ENCODE peak calls at places on chromosomes 11 and 22, in seven cellular contexts. One of them, this sample, is unnamed.

GRCh38 chr11:66848671-66849500 is 5.6 kb downstream of the RCE1 start:
- DNase-seq in uterus: peak
- DNase-seq in activated CD4-positive, alpha-beta T cell treated with anti-CD3 and anti-CD28 coated beads for 24 hours: no peak
- DNase-seq in T47D: no peak
- DNase-seq in NCI-H1694 treated with DMSO at 0.1 percent for 48 hours: no peak
- DNase-seq in coronary artery: peak
- DNase-seq in AG04450: no peak
- DNase-seq in this sample: no peak

GRCh38 chr22:39710380-39711117 is 140.0 kb downstream of the CACNA1I start:
- DNase-seq in uterus: no peak
- DNase-seq in T47D: no peak
- DNase-seq in NCI-H1694 treated with DMSO at 0.1 percent for 48 hours: no peak
- DNase-seq in activated CD4-positive, alpha-beta T cell treated with anti-CD3 and anti-CD28 coated beads for 24 hours: no peak
- DNase-seq in AG04450: no peak
- DNase-seq in coronary artery: no peak
- DNase-seq in this sample: no peak

GRCh38 chr22:43183496-43184263 is 3.3 kb downstream of the TTLL12 start:
- DNase-seq in uterus: no peak
- DNase-seq in activated CD4-positive, alpha-beta T cell treated with anti-CD3 and anti-CD28 coated beads for 24 hours: no peak
- DNase-seq in NCI-H1694 treated with DMSO at 0.1 percent for 48 hours: no peak
- DNase-seq in AG04450: no peak
- DNase-seq in coronary artery: no peak
- DNase-seq in T47D: no peak
- DNase-seq in this sample: no peak

GRCh38 chr11:103601230-103601846 is 435.1 kb upstream of the DDI1 start:
- DNase-seq in coronary artery: no peak
- DNase-seq in NCI-H1694 treated with DMSO at 0.1 percent for 48 hours: peak
- DNase-seq in uterus: no peak
- DNase-seq in T47D: peak
- DNase-seq in activated CD4-positive, alpha-beta T cell treated with anti-CD3 and anti-CD28 coated beads for 24 hours: no peak
- DNase-seq in AG04450: peak
- DNase-seq in this sample: no peak

GRCh38 chr22:22896601-22897000 is 9.0 kb downstream of the IGLL5 start:
- DNase-seq in coronary artery: no peak
- DNase-seq in activated CD4-positive, alpha-beta T cell treated with anti-CD3 and anti-CD28 coated beads for 24 hours: no peak
- DNase-seq in NCI-H1694 treated with DMSO at 0.1 percent for 48 hours: no peak
- DNase-seq in T47D: no peak
- DNase-seq in AG04450: no peak
- DNase-seq in uterus: no peak
- DNase-seq in this sample: no peak

GRCh38 chr22:35192121-35192918 is 65.0 kb upstream of the HMGXB4 start:
- DNase-seq in activated CD4-positive, alpha-beta T cell treated with anti-CD3 and anti-CD28 coated beads for 24 hours: no peak
- DNase-seq in uterus: no peak
- DNase-seq in AG04450: no peak
- DNase-seq in T47D: no peak
- DNase-seq in coronary artery: no peak
- DNase-seq in NCI-H1694 treated with DMSO at 0.1 percent for 48 hours: no peak
- DNase-seq in this sample: no peak

GRCh38 chr11:76391039-76391438 is 9.9 kb downstream of the GVQW3 start:
- DNase-seq in activated CD4-positive, alpha-beta T cell treated with anti-CD3 and anti-CD28 coated beads for 24 hours: no peak
- DNase-seq in NCI-H1694 treated with DMSO at 0.1 percent for 48 hours: no peak
- DNase-seq in coronary artery: no peak
- DNase-seq in uterus: no peak
- DNase-seq in AG04450: no peak
- DNase-seq in T47D: peak
- DNase-seq in this sample: no peak

GRCh38 chr22:24584871-24585411 is 7.9 kb downstream of the LRRC75B start:
- DNase-seq in NCI-H1694 treated with DMSO at 0.1 percent for 48 hours: no peak
- DNase-seq in uterus: no peak
- DNase-seq in coronary artery: no peak
- DNase-seq in T47D: no peak
- DNase-seq in AG04450: no peak
- DNase-seq in activated CD4-positive, alpha-beta T cell treated with anti-CD3 and anti-CD28 coated beads for 24 hours: no peak
- DNase-seq in this sample: no peak

GRCh38 chr22:46531776-46532175 is 5.6 kb downstream of the CELSR1 start:
- DNase-seq in uterus: no peak
- DNase-seq in AG04450: no peak
- DNase-seq in coronary artery: no peak
- DNase-seq in activated CD4-positive, alpha-beta T cell treated with anti-CD3 and anti-CD28 coated beads for 24 hours: no peak
- DNase-seq in T47D: no peak
- DNase-seq in NCI-H1694 treated with DMSO at 0.1 percent for 48 hours: no peak
- DNase-seq in this sample: no peak

GRCh38 chr22:37147186-37147990 is 2.3 kb downstream of the IL2RB start:
- DNase-seq in T47D: peak
- DNase-seq in NCI-H1694 treated with DMSO at 0.1 percent for 48 hours: no peak
- DNase-seq in coronary artery: no peak
- DNase-seq in uterus: no peak
- DNase-seq in activated CD4-positive, alpha-beta T cell treated with anti-CD3 and anti-CD28 coated beads for 24 hours: no peak
- DNase-seq in AG04450: no peak
- DNase-seq in this sample: no peak

GRCh38 chr22:24155597-24156145 is 25.6 kb upstream of the SUSD2 start:
- DNase-seq in uterus: peak
- DNase-seq in AG04450: no peak
- DNase-seq in coronary artery: peak
- DNase-seq in NCI-H1694 treated with DMSO at 0.1 percent for 48 hours: peak
- DNase-seq in T47D: peak
- DNase-seq in activated CD4-positive, alpha-beta T cell treated with anti-CD3 and anti-CD28 coated beads for 24 hours: peak
- DNase-seq in this sample: no peak

This sample was measured in NCI-H2171.